ENCODE peak calls at places on chromosomes 4 and X, in five cellular contexts. One of them, this sample, is unnamed.

GRCh38 chr4:53541577-53542206 is 49.6 kb downstream of the LNX1 start:
- DNase-seq in left lung: no peak
- DNase-seq in aorta: no peak
- DNase-seq in transverse colon: no peak
- DNase-seq in neuronal stem cell: no peak
- DNase-seq in this sample: no peak

GRCh38 chrX:153875391-153876111 is 10.4 kb downstream of the L1CAM start:
- DNase-seq in aorta: no peak
- DNase-seq in transverse colon: peak; percentile 54
- DNase-seq in left lung: peak; percentile 52
- DNase-seq in neuronal stem cell: peak; percentile 69
- DNase-seq in this sample: peak; percentile 78

GRCh38 chr4:5685296-5685695 is 23.1 kb downstream of the EVC2 start:
- DNase-seq in aorta: no peak
- DNase-seq in transverse colon: no peak
- DNase-seq in left lung: no peak
- DNase-seq in neuronal stem cell: no peak
- DNase-seq in this sample: no peak

GRCh38 chr4:99414401-99414800 is 20.7 kb downstream of the ADH7 start:
- DNase-seq in neuronal stem cell: no peak
- DNase-seq in left lung: no peak
- DNase-seq in aorta: no peak
- DNase-seq in transverse colon: no peak
- DNase-seq in this sample: no peak

GRCh38 chr4:81136161-81136910 is 78.7 kb downstream of the PRKG2 start:
- DNase-seq in neuronal stem cell: no peak
- DNase-seq in left lung: no peak
- DNase-seq in transverse colon: no peak
- DNase-seq in aorta: peak; percentile 58
- DNase-seq in this sample: no peak

GRCh38 chr4:14667624-14668295 is 334.5 kb upstream of the CPEB2 start:
- DNase-seq in neuronal stem cell: no peak
- DNase-seq in left lung: no peak
- DNase-seq in transverse colon: no peak
- DNase-seq in aorta: no peak
- DNase-seq in this sample: no peak

GRCh38 chr4:39524420-39524957 is 2.8 kb downstream of the UGDH start:
- DNase-seq in neuronal stem cell: no peak
- DNase-seq in transverse colon: no peak
- DNase-seq in aorta: no peak
- DNase-seq in left lung: no peak
- DNase-seq in this sample: no peak

GRCh38 chrX:108036298-108036973 is 8.4 kb upstream of the VSIG1 start:
- DNase-seq in aorta: no peak
- DNase-seq in neuronal stem cell: no peak
- DNase-seq in transverse colon: no peak
- DNase-seq in left lung: no peak
- DNase-seq in this sample: no peak

GRCh38 chr4:80093563-80093962 is 20.5 kb upstream of the ANTXR2 start:
- DNase-seq in neuronal stem cell: no peak
- DNase-seq in aorta: no peak
- DNase-seq in transverse colon: no peak
- DNase-seq in left lung: no peak
- DNase-seq in this sample: no peak

GRCh38 chr4:52290468-52290867 is 239.4 kb downstream of the SPATA18 start:
- DNase-seq in aorta: no peak
- DNase-seq in neuronal stem cell: no peak
- DNase-seq in left lung: no peak
- DNase-seq in transverse colon: no peak
- DNase-seq in this sample: no peak

GRCh38 chr4:18645356-18645755 is 623.8 kb upstream of the LCORL start:
- DNase-seq in left lung: no peak
- DNase-seq in aorta: no peak
- DNase-seq in transverse colon: no peak
- DNase-seq in neuronal stem cell: no peak
- DNase-seq in this sample: no peak

GRCh38 chr4:181957088-181957487 is 286.1 kb upstream of the TENM3 start:
- DNase-seq in neuronal stem cell: no peak
- DNase-seq in transverse colon: no peak
- DNase-seq in left lung: no peak
- DNase-seq in aorta: peak; percentile 48
- DNase-seq in this sample: no peak

GRCh38 chr4:94036964-94037363 is 170.7 kb upstream of the SMARCAD1 start:
- DNase-seq in transverse colon: no peak
- DNase-seq in neuronal stem cell: no peak
- DNase-seq in left lung: no peak
- DNase-seq in aorta: no peak
- DNase-seq in this sample: no peak

GRCh38 chr4:5998333-5998936 is 19.8 kb downstream of the C4orf50 start:
- DNase-seq in neuronal stem cell: peak; percentile 84
- DNase-seq in transverse colon: peak; percentile 41
- DNase-seq in aorta: no peak
- DNase-seq in left lung: no peak
- DNase-seq in this sample: peak; percentile 82

GRCh38 chr4:156673483-156673882 is 298.1 kb downstream of the PDGFC start:
- DNase-seq in transverse colon: no peak
- DNase-seq in neuronal stem cell: no peak
- DNase-seq in left lung: no peak
- DNase-seq in aorta: no peak
- DNase-seq in this sample: no peak

GRCh38 chrX:39513836-39514235 is 583.9 kb downstream of the BCOR start:
- DNase-seq in neuronal stem cell: no peak
- DNase-seq in left lung: no peak
- DNase-seq in aorta: no peak
- DNase-seq in transverse colon: no peak
- DNase-seq in this sample: no peak

GRCh38 chr4:99868126-99868596 is 26.1 kb downstream of the LAMTOR3 start:
- DNase-seq in neuronal stem cell: no peak
- DNase-seq in left lung: no peak
- DNase-seq in transverse colon: no peak
- DNase-seq in aorta: no peak
- DNase-seq in this sample: no peak

DNA sequence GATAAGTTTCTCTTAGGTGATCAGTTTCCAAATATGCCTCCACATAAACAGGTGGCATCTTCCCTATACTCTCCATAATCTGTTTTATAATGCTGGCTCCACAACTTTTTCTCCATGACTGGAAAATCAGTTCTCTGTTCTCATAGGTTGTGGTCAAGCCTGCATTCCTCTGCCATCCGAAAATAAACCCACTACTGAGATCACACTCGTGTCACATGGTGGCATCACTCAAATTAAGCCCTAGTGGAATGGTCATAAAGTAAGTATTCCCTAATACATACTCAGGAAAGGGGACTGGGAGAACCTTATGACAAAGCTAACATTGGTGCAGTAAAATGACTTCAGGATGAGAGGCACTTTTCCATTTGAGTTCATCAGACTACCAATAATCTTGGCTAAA is 37.6 kb downstream of the MAGED4B start:
- DNase-seq in transverse colon: no peak
- DNase-seq in left lung: no peak
- DNase-seq in neuronal stem cell: no peak
- DNase-seq in aorta: no peak
- DNase-seq in this sample: no peak
- H3K36me3 ChIP-seq in transverse colon: no peaks in the 10 kb centered on the region
- H3K36me3 ChIP-seq in left lung: no peaks in the 10 kb centered on the region
- H3K36me3 ChIP-seq in neuronal stem cell: no peaks in the 10 kb centered on the region
- H3K36me3 ChIP-seq in aorta: no peaks in the 10 kb centered on the region
- H3K36me3 ChIP-seq in this sample: no peaks in the 10 kb centered on the region

DNA sequence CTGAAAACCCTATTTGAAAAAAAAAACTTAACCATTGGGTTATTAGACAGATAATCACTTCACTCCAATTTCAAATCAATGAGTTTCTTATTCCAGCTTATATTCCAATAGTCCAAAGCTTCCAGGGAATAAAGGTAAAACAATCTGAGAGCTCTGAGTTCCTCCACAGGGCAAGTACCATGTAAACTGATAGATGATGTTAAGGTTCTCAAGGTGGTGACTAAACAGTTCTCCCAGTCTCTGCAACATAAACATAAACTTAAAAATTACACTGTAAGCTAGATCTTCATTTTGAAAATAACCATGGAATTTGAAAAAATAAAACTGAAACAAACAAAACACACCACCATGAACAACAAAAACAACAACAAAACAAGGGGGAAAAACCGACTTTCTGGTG is 22.3 kb upstream of the CD38 start:
- DNase-seq in aorta: no peak
- DNase-seq in neuronal stem cell: no peak
- DNase-seq in left lung: no peak
- DNase-seq in transverse colon: no peak
- DNase-seq in this sample: no peak
- H3K36me3 ChIP-seq in aorta: no peaks in the 10 kb centered on the region
- H3K36me3 ChIP-seq in neuronal stem cell: no peaks in the 10 kb centered on the region
- H3K36me3 ChIP-seq in left lung: no peaks in the 10 kb centered on the region
- H3K36me3 ChIP-seq in transverse colon: no peaks in the 10 kb centered on the region
- H3K36me3 ChIP-seq in this sample: no peaks in the 10 kb centered on the region

DNA sequence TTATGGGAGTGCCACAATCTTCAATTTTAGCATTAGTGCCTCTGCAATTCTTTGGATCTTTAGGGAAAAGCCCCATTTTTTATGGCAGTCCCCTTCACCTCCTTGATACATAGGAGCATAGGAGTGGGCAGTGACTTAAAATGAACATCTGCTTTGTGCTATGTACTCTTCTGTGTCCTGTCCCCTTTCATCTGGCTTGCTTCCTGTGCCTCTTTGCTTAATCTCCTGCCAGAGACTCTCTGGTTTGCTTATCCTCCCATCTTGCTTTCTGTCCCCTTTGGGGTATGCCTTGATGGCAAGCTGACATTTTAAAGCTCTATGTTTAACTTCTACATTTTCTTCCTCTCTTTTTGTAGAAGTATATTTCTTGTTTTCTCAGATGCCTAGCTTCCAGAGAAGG is 12.3 kb downstream of the PGK1 start:
- DNase-seq in neuronal stem cell: no peak
- DNase-seq in transverse colon: no peak
- DNase-seq in left lung: no peak
- DNase-seq in aorta: no peak
- DNase-seq in this sample: no peak
- H3K36me3 ChIP-seq in neuronal stem cell: peaks cover 100% of the 10 kb centered on the region
- H3K36me3 ChIP-seq in transverse colon: no peaks in the 10 kb centered on the region
- H3K36me3 ChIP-seq in left lung: no peaks in the 10 kb centered on the region
- H3K36me3 ChIP-seq in aorta: peaks cover 5% of the 10 kb centered on the region
- H3K36me3 ChIP-seq in this sample: peaks cover 45% of the 10 kb centered on the region

DNA sequence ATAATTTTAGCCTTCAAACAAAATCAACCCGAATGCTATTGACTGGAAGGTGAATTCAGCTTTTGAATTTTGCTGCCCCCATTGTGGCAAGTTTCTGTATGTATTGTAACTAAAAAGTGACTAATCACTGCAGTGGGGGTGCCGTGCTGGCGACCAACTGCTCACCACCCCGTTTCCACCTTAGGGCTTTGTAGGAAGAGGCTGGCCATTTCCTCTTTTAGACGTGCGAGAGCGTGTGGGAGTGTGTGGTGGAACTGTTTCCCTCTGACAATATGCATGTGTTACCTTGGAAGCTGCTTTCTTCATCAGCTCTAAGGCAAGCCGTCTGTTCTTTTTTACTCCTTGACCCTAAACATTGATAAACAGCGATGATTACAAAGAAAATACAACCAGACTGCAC is 78.8 kb downstream of the SEL1L3 start:
- DNase-seq in neuronal stem cell: no peak
- DNase-seq in transverse colon: no peak
- DNase-seq in aorta: no peak
- DNase-seq in left lung: no peak
- DNase-seq in this sample: no peak
- H3K36me3 ChIP-seq in neuronal stem cell: no peaks in the 10 kb centered on the region
- H3K36me3 ChIP-seq in transverse colon: no peaks in the 10 kb centered on the region
- H3K36me3 ChIP-seq in aorta: no peaks in the 10 kb centered on the region
- H3K36me3 ChIP-seq in left lung: no peaks in the 10 kb centered on the region
- H3K36me3 ChIP-seq in this sample: peaks cover 24% of the 10 kb centered on the region

GRCh38 chr4:82425478-82425877 is 4.8 kb downstream of the HNRNPDL start:
- DNase-seq in left lung: no peak
- DNase-seq in neuronal stem cell: no peak
- DNase-seq in aorta: no peak
- DNase-seq in transverse colon: no peak
- DNase-seq in this sample: no peak
- H3K36me3 ChIP-seq in left lung: peaks cover 8% of the 10 kb centered on the region
- H3K36me3 ChIP-seq in neuronal stem cell: peaks cover 63% of the 10 kb centered on the region
- H3K36me3 ChIP-seq in aorta: peaks cover 4% of the 10 kb centered on the region
- H3K36me3 ChIP-seq in transverse colon: no peaks in the 10 kb centered on the region
- H3K36me3 ChIP-seq in this sample: peaks cover 64% of the 10 kb centered on the region

DNA sequence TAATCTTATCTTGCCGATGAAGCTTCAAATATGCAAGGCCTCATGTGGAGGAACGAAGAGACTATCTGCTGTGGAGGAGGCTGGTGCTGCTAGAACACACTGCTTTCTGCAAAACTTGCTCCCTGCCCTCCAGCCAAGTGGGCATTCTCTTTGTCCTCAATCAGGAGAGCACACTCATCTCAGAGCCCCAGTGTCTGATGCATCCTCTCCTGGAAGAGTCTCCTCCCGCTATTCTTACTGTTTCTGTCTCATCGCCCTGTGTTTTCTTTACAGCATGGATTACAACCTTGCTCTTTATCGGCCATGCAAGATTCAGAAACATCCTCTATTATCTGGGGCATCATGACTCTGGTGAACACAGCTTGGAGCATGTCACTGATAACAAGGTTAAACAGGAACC is 68.2 kb upstream of the MTNR1A start:
- DNase-seq in neuronal stem cell: no peak
- DNase-seq in left lung: no peak
- DNase-seq in aorta: no peak
- DNase-seq in transverse colon: no peak
- DNase-seq in this sample: no peak
- H3K36me3 ChIP-seq in neuronal stem cell: peaks cover 90% of the 10 kb centered on the region
- H3K36me3 ChIP-seq in left lung: no peaks in the 10 kb centered on the region
- H3K36me3 ChIP-seq in aorta: no peaks in the 10 kb centered on the region
- H3K36me3 ChIP-seq in transverse colon: no peaks in the 10 kb centered on the region
- H3K36me3 ChIP-seq in this sample: no peaks in the 10 kb centered on the region

DNA sequence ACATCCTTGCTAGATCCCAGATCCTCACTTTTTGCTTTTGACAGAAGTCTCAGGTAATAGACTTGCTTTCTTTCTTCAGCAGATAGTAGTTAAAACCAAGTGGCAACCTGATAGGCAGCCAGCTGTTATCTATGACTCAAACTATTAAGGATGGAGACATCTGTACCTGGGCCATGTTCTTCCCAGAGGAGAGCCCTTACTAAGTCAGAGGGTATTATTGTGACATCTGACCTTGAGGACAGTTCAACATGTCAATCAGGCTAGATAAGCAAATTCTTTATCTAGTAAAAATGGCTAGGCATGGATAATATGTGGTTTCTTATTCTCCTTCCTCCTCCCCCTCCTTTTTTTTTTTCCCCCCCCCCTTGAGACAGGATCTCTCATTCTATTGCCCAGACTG is 39.2 kb downstream of the TRIM2 start:
- DNase-seq in neuronal stem cell: no peak
- DNase-seq in transverse colon: no peak
- DNase-seq in left lung: no peak
- DNase-seq in aorta: no peak
- DNase-seq in this sample: no peak
- H3K36me3 ChIP-seq in neuronal stem cell: peaks cover 62% of the 10 kb centered on the region
- H3K36me3 ChIP-seq in transverse colon: no peaks in the 10 kb centered on the region
- H3K36me3 ChIP-seq in left lung: no peaks in the 10 kb centered on the region
- H3K36me3 ChIP-seq in aorta: no peaks in the 10 kb centered on the region
- H3K36me3 ChIP-seq in this sample: peaks cover 22% of the 10 kb centered on the region

This sample was measured in WERI-Rb-1.